ENCODE peak calls at places on chromosomes 13 and 19, in six cellular contexts. One of them, this sample, is unnamed.

GRCh38 chr13:21672811-21673591 is 2.1 kb downstream of the FGF9 start:
- DNase-seq in mesendoderm: no peak
- DNase-seq in IMR-90: no peak
- DNase-seq in H9: no peak
- DNase-seq in H1: no peak
- DNase-seq in mesenchymal stem cell: no peak
- DNase-seq in this sample: peak

GRCh38 chr19:49403404-49404187 is 15.5 kb downstream of the KASH5 start:
- DNase-seq in mesendoderm: peak
- DNase-seq in IMR-90: peak
- DNase-seq in H9: peak
- DNase-seq in H1: peak
- DNase-seq in mesenchymal stem cell: no peak
- DNase-seq in this sample: no peak

GRCh38 chr19:50025794-50026549 is at the start of gene ZNF473:
- DNase-seq in mesendoderm: peak
- DNase-seq in IMR-90: peak
- DNase-seq in H9: peak
- DNase-seq in H1: peak
- DNase-seq in mesenchymal stem cell: peak
- DNase-seq in this sample: no peak

GRCh38 chr19:35347171-35347929 is at the start of gene FFAR1:
- DNase-seq in mesendoderm: no peak
- DNase-seq in IMR-90: no peak
- DNase-seq in H9: peak
- DNase-seq in H1: peak
- DNase-seq in mesenchymal stem cell: no peak
- DNase-seq in this sample: no peak

GRCh38 chr19:40513741-40514315 is 47.0 kb downstream of the SPTBN4 start:
- DNase-seq in mesendoderm: no peak
- DNase-seq in IMR-90: no peak
- DNase-seq in H9: no peak
- DNase-seq in H1: no peak
- DNase-seq in mesenchymal stem cell: no peak
- DNase-seq in this sample: no peak

GRCh38 chr19:48325265-48325910 is at the start of gene EMP3:
- DNase-seq in mesendoderm: peak
- DNase-seq in IMR-90: peak
- DNase-seq in H9: peak
- DNase-seq in H1: peak
- DNase-seq in mesenchymal stem cell: peak
- DNase-seq in this sample: peak

GRCh38 chr19:39342647-39343305 is 555 bp downstream of the SAMD4B start:
- DNase-seq in mesendoderm: peak
- DNase-seq in IMR-90: no peak
- DNase-seq in H9: no peak
- DNase-seq in H1: no peak
- DNase-seq in mesenchymal stem cell: peak
- DNase-seq in this sample: no peak

GRCh38 chr13:42574011-42574410 is at the start of gene TNFSF11:
- DNase-seq in mesendoderm: peak
- DNase-seq in IMR-90: no peak
- DNase-seq in H9: peak
- DNase-seq in H1: peak
- DNase-seq in mesenchymal stem cell: no peak
- DNase-seq in this sample: no peak

GRCh38 chr19:49973987-49974386 is 13.0 kb upstream of the SIGLEC11 start:
- DNase-seq in mesendoderm: no peak
- DNase-seq in IMR-90: no peak
- DNase-seq in H9: no peak
- DNase-seq in H1: no peak
- DNase-seq in mesenchymal stem cell: no peak
- DNase-seq in this sample: no peak

GRCh38 chr13:80558074-80558473 is 217.1 kb upstream of the SPRY2 start:
- DNase-seq in mesendoderm: no peak
- DNase-seq in IMR-90: no peak
- DNase-seq in H9: no peak
- DNase-seq in H1: no peak
- DNase-seq in mesenchymal stem cell: peak
- DNase-seq in this sample: no peak

GRCh38 chr13:48682452-48682851 is 28.7 kb downstream of the CYSLTR2 start:
- DNase-seq in mesendoderm: no peak
- DNase-seq in IMR-90: no peak
- DNase-seq in H9: no peak
- DNase-seq in H1: no peak
- DNase-seq in mesenchymal stem cell: no peak
- DNase-seq in this sample: no peak

GRCh38 chr19:51098366-51099069 is 9.7 kb downstream of the CTU1 start:
- DNase-seq in mesendoderm: no peak
- DNase-seq in IMR-90: no peak
- DNase-seq in H9: no peak
- DNase-seq in H1: no peak
- DNase-seq in mesenchymal stem cell: no peak
- DNase-seq in this sample: no peak

GRCh38 chr13:41601718-41602445 is 144.5 kb downstream of the RGCC start:
- DNase-seq in mesendoderm: no peak
- DNase-seq in IMR-90: no peak
- DNase-seq in H9: no peak
- DNase-seq in H1: no peak
- DNase-seq in mesenchymal stem cell: peak
- DNase-seq in this sample: no peak

GRCh38 chr19:11813801-11814706 is at the start of gene ZNF440:
- DNase-seq in mesendoderm: peak
- DNase-seq in IMR-90: peak
- DNase-seq in H9: peak
- DNase-seq in H1: peak
- DNase-seq in mesenchymal stem cell: peak
- DNase-seq in this sample: peak

GRCh38 chr13:58823701-58824100 is 1192.2 kb downstream of the PCDH17 start:
- DNase-seq in mesendoderm: no peak
- DNase-seq in IMR-90: no peak
- DNase-seq in H9: no peak
- DNase-seq in H1: no peak
- DNase-seq in mesenchymal stem cell: no peak
- DNase-seq in this sample: no peak

GRCh38 chr19:8512991-8513686 is 828 bp downstream of the ZNF414 start:
- DNase-seq in mesendoderm: peak
- DNase-seq in IMR-90: no peak
- DNase-seq in H9: peak
- DNase-seq in H1: no peak
- DNase-seq in mesenchymal stem cell: no peak
- DNase-seq in this sample: no peak

GRCh38 chr19:15379996-15380647 is 535 bp upstream of the AKAP8 start:
- DNase-seq in mesendoderm: peak
- DNase-seq in IMR-90: peak
- DNase-seq in H9: peak
- DNase-seq in H1: peak
- DNase-seq in mesenchymal stem cell: peak
- DNase-seq in this sample: no peak

GRCh38 chr13:77040076-77040475 is 13.1 kb upstream of the FBXL3 start:
- DNase-seq in mesendoderm: no peak
- DNase-seq in IMR-90: no peak
- DNase-seq in H9: no peak
- DNase-seq in H1: no peak
- DNase-seq in mesenchymal stem cell: no peak
- DNase-seq in this sample: no peak

GRCh38 chr13:73687087-73687486 is 447.1 kb downstream of the KLF12 start:
- DNase-seq in mesendoderm: no peak
- DNase-seq in IMR-90: no peak
- DNase-seq in H9: no peak
- DNase-seq in H1: no peak
- DNase-seq in mesenchymal stem cell: no peak
- DNase-seq in this sample: no peak

GRCh38 chr13:106139942-106140341 is 395.5 kb downstream of the EFNB2 start:
- DNase-seq in mesendoderm: no peak
- DNase-seq in IMR-90: no peak
- DNase-seq in H9: no peak
- DNase-seq in H1: no peak
- DNase-seq in mesenchymal stem cell: no peak
- DNase-seq in this sample: no peak
- H3K18ac ChIP-seq in mesendoderm: no peak
- H3K18ac ChIP-seq in IMR-90: no peak
- H3K18ac ChIP-seq in H9: no peak
- H3K18ac ChIP-seq in H1: no peak
- H3K18ac ChIP-seq in mesenchymal stem cell: no peak
- H3K18ac ChIP-seq in this sample: no peak

GRCh38 chr13:24222756-24223155 is 62.2 kb downstream of the SPATA13 start:
- DNase-seq in mesendoderm: no peak
- DNase-seq in IMR-90: no peak
- DNase-seq in H9: no peak
- DNase-seq in H1: no peak
- DNase-seq in mesenchymal stem cell: no peak
- DNase-seq in this sample: no peak
- H3K18ac ChIP-seq in mesendoderm: no peak
- H3K18ac ChIP-seq in IMR-90: no peak
- H3K18ac ChIP-seq in H9: no peak
- H3K18ac ChIP-seq in H1: no peak
- H3K18ac ChIP-seq in mesenchymal stem cell: no peak
- H3K18ac ChIP-seq in this sample: no peak

GRCh38 chr19:1173845-1174809 is at the start of gene SBNO2:
- DNase-seq in mesendoderm: peak
- DNase-seq in IMR-90: peak
- DNase-seq in H9: peak
- DNase-seq in H1: peak
- DNase-seq in mesenchymal stem cell: peak
- DNase-seq in this sample: peak
- H3K18ac ChIP-seq in mesendoderm: peak
- H3K18ac ChIP-seq in IMR-90: peak
- H3K18ac ChIP-seq in H9: no peak
- H3K18ac ChIP-seq in H1: peak
- H3K18ac ChIP-seq in mesenchymal stem cell: peak
- H3K18ac ChIP-seq in this sample: peak

DNA sequence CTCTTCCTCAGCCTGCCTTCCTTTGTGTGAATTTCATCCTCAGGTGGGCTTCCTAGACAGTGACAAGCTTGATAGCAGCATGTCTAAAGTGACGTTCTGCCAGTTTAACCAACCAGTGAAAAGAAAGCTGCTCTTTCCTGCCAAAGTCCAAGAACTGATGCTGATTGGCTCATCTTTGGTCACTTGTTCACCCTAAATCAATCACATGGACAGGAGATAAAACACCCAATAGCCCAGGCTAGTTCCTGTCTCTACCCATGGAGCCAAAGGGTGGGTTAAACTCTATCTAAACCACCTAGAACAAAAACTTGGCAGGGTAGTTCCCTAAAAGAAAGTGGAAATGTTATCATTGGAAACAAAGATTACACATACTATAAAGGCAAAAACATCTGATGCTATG is 50.8 kb downstream of the GPALPP1 start:
- DNase-seq in mesendoderm: no peak
- DNase-seq in IMR-90: no peak
- DNase-seq in H9: no peak
- DNase-seq in H1: no peak
- DNase-seq in mesenchymal stem cell: no peak
- DNase-seq in this sample: no peak
- H3K18ac ChIP-seq in mesendoderm: no peak
- H3K18ac ChIP-seq in IMR-90: peak
- H3K18ac ChIP-seq in H9: no peak
- H3K18ac ChIP-seq in H1: no peak
- H3K18ac ChIP-seq in mesenchymal stem cell: no peak
- H3K18ac ChIP-seq in this sample: no peak

DNA sequence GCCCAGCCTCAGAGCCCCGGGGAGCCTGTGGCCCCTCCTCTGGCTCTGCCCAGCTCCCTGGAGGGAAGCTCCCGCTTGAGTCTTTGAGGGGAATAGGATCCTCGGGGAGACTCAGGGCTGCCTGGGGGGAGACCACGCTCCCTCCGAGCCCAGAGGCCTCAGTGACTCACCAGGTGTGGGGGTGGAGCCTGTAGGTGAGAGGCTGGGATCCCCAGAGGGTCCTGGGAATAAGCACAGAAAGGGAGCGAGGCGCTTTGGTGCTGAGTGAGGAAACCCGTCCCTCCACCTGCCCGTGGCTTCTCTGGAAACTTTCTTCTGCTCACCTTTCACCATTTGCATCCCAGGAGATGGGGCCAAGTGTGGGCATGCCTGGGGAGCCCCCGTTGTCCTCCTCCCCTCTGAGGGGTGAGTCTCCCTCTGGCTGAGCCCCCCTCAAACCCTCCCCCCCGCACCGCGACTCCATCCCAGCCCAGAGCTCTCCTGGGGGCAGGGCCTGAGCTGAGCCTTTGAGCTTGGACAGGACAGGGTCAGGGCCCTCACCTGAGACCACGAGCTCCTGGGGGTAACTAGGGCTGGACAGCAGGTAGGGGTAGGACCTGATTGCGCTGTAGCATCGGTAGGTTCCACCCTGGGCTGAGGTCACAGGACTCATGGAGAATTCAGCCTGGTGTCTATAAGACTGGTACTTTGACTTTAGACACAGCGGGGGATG is 2.7 kb downstream of the LILRB5 start:
- DNase-seq in mesendoderm: no peak
- DNase-seq in IMR-90: no peak
- DNase-seq in H9: peak
- DNase-seq in H1: peak
- DNase-seq in mesenchymal stem cell: no peak
- DNase-seq in this sample: no peak
- H3K18ac ChIP-seq in mesendoderm: no peak
- H3K18ac ChIP-seq in IMR-90: no peak
- H3K18ac ChIP-seq in H9: no peak
- H3K18ac ChIP-seq in H1: no peak
- H3K18ac ChIP-seq in mesenchymal stem cell: no peak
- H3K18ac ChIP-seq in this sample: peak

DNA sequence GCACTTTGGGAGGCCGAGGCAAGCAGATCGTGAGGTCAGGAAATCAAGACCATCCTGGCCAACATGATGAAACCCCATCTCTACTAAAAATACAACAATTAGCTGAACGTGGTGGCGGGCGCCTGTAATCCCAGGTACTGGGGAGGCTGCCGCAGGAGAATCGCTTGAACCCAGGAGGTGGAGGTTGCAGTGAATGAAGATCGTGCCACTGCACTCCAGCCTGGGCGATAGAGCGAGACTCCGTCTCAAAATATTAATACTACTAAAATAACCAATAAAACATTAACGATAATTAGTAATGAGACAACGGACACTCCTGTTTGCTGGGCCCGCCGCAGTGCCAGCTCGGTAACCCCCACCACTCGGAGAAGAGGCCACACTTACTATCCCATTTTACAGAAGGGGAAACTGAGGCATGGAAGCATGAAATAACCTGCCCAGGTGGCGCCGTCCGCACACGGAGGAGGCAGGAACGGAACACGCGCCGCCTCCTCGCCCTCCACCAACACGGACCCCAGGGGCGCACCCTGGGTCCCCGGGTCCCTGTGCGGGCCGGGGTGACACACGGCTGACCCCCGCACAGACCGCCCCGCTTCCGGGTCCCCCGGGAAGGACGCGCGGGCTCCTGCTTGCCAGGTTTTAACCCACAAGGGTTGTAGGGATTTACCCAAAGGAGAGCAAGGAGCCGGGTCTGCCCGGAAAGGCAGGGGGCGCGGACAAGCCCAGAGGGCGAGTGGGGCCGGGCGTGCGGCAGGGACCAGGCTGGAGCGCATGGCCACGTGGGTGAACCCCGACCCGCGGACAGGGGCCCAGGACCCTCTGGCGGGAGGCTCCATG is 1.6 kb downstream of the R3HDM4 start:
- DNase-seq in mesendoderm: no peak
- DNase-seq in IMR-90: no peak
- DNase-seq in H9: peak
- DNase-seq in H1: peak
- DNase-seq in mesenchymal stem cell: no peak
- DNase-seq in this sample: no peak
- H3K18ac ChIP-seq in mesendoderm: no peak
- H3K18ac ChIP-seq in IMR-90: no peak
- H3K18ac ChIP-seq in H9: no peak
- H3K18ac ChIP-seq in H1: no peak
- H3K18ac ChIP-seq in mesenchymal stem cell: no peak
- H3K18ac ChIP-seq in this sample: peak

GRCh38 chr19:17936379-17936778 is 3.6 kb downstream of the CCDC124 start:
- DNase-seq in mesendoderm: no peak
- DNase-seq in IMR-90: no peak
- DNase-seq in H9: no peak
- DNase-seq in H1: no peak
- DNase-seq in mesenchymal stem cell: no peak
- DNase-seq in this sample: no peak
- H3K18ac ChIP-seq in mesendoderm: no peak
- H3K18ac ChIP-seq in IMR-90: no peak
- H3K18ac ChIP-seq in H9: no peak
- H3K18ac ChIP-seq in H1: no peak
- H3K18ac ChIP-seq in mesenchymal stem cell: no peak
- H3K18ac ChIP-seq in this sample: no peak